ENCODE peak calls at places on chromosomes 4 and X, in six cellular contexts. I is ovary, L is HAP-1, G is neuronal stem cell, R is thyroid gland, C is fibroblast of lung. U is an unnamed sample. For H3K4me1, the result is how much of the 10 kb centered on the place peaks cover.

GRCh38 chr4:16721618-16722291 is 176.7 kb downstream of the LDB2 start:
- DNase-seq in I (no peak), L (no peak), G (no peak), R (no peak), C (peak), U (peak)

GRCh38 chr4:76572224-76572623 is 137.2 kb downstream of the SHROOM3 start:
- DNase-seq in I (no peak), L (no peak), G (no peak), R (no peak), C (no peak), U (no peak)

GRCh38 chr4:38131371-38132139 is 171.4 kb downstream of the PTTG2 start:
- DNase-seq in I (no peak), L (no peak), G (peak), R (no peak), C (peak), U (peak)

GRCh38 chrX:100381613-100382012 is 28.5 kb downstream of the PCDH19 start:
- DNase-seq in I (no peak), L (no peak), G (no peak), R (no peak), C (no peak), U (no peak)

GRCh38 chrX:23341452-23341851 is 6.8 kb downstream of the PTCHD1 start:
- DNase-seq in I (no peak), L (no peak), G (no peak), R (peak), C (peak), U (no peak)

GRCh38 chr4:185358514-185359433 is 37.0 kb downstream of the LRP2BP start:
- DNase-seq in I (no peak), L (no peak), G (peak), R (no peak), C (peak), U (no peak)

GRCh38 chrX:150094375-150094774 is 156.1 kb upstream of the EOLA2 start:
- DNase-seq in I (no peak), L (no peak), G (no peak), R (no peak), C (no peak), U (no peak)

GRCh38 chrX:154051210-154051810 is 31.6 kb upstream of the IRAK1 start:
- DNase-seq in I (peak), L (peak), G (peak), R (peak), C (peak), U (peak)

GRCh38 chr4:37652747-37653527 is 33.2 kb downstream of the RELL1 start:
- DNase-seq in I (no peak), L (no peak), G (no peak), R (no peak), C (no peak), U (no peak)

GRCh38 chr4:145827885-145828284 is 110.7 kb downstream of the ZNF827 start:
- DNase-seq in I (no peak), L (no peak), G (no peak), R (peak), C (no peak), U (no peak)

GRCh38 chr4:54390670-54391069 is 161.6 kb downstream of the PDGFRA start:
- DNase-seq in I (no peak), L (no peak), G (no peak), R (no peak), C (no peak), U (no peak)

GRCh38 chrX:94178145-94178790 is 504.3 kb downstream of the FAM133A start:
- DNase-seq in I (no peak), L (no peak), G (no peak), R (no peak), C (peak), U (no peak)

GRCh38 chr4:3297066-3297859 is 4.4 kb downstream of the RGS12 start:
- DNase-seq in I (no peak), L (no peak), G (no peak), R (no peak), C (no peak), U (no peak)

GRCh38 chr4:56466910-56467283 is 520 bp upstream of the SRP72 start:
- DNase-seq in I (no peak), L (no peak), G (no peak), R (no peak), C (no peak), U (no peak)

GRCh38 chr4:8675383-8675782 is 82.8 kb downstream of the CPZ start:
- DNase-seq in I (no peak), L (peak), G (peak), R (peak), C (no peak), U (no peak)

GRCh38 chr4:110211007-110211769 is 12.8 kb upstream of the ELOVL6 start:
- DNase-seq in I (no peak), L (peak), G (no peak), R (peak), C (peak), U (peak)

GRCh38 chr4:184196730-184197355 is 20.8 kb downstream of the ENPP6 start:
- DNase-seq in I (no peak), L (peak), G (no peak), R (no peak), C (peak), U (no peak)

GRCh38 chr4:26015133-26015651 is 101.2 kb downstream of the SMIM20 start:
- DNase-seq in I (no peak), L (no peak), G (no peak), R (peak), C (peak), U (peak)

GRCh38 chrX:133418588-133418987 is 3.3 kb upstream of the GPC4 start:
- DNase-seq in I (no peak), L (no peak), G (no peak), R (no peak), C (no peak), U (no peak)

GRCh38 chr4:76718806-76719205 is 179.1 kb downstream of the SOWAHB start:
- DNase-seq in I (no peak), L (no peak), G (no peak), R (no peak), C (no peak), U (no peak)

DNA sequence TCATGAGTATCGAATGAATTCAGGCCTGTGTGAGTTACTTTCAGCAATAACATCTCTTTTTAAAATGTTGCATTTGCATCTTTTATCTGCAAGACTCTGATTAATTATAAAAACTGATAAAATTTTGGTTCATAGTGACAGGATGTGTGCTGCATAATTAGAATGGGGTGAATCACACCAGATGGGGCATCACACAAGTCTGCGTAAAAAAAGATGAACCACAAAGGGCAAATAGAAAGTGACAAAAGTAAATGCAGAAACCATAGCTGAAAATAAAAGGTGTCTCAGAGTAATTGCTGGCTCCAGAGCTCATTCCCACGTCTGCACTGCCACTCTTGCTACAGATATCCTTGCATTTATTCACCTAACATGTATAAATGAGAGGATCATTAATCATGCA is 131.1 kb downstream of the HS3ST1 start:
- DNase-seq in I (no peak), L (no peak), G (no peak), R (no peak), C (peak), U (no peak)
- H3K4me1 ChIP-seq in I (under half), L (under half), G (under half), R (under half), C (under half), U (under half)

GRCh38 chr4:173170210-173170778 is 1.7 kb downstream of the GALNT7 start:
- DNase-seq in I (no peak), L (no peak), G (no peak), R (no peak), C (peak), U (no peak)
- H3K4me1 ChIP-seq in I (under half), L (under half), G (under half), R (under half), C (under half), U (under half)

DNA sequence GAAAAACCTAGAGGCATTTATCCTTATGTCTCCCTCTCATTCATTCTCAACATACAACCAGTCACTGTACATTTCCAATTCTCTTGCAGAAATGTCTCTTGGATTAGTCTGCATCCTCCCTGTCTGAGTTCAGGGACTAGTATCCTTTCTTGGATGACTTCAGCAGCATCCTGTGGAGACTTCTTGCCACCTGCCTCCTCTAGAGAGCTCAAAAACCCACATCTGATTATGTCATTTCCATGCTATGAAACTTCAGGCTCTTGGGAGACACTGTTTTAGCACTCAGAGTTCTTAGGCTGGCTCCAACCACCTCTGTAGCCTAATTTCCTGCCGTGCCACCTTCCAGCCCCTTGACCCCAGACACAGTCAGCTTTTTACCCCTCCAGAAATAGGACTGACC is 515.1 kb upstream of the DIPK2B start:
- DNase-seq in I (no peak), L (no peak), G (no peak), R (peak), C (peak), U (no peak)
- H3K4me1 ChIP-seq in I (under half), L (under half), G (under half), R (under half), C (under half), U (under half)

GRCh38 chr4:169238445-169238844 is 32.3 kb downstream of the SH3RF1 start:
- DNase-seq in I (no peak), L (no peak), G (no peak), R (peak), C (peak), U (no peak)

GRCh38 chr4:169231647-169232262 is 39.0 kb downstream of the SH3RF1 start:
- DNase-seq in I (no peak), L (no peak), G (no peak), R (no peak), C (peak), U (no peak)

GRCh38 chr4:169229571-169230028 is 41.2 kb downstream of the SH3RF1 start:
- DNase-seq in I (no peak), L (no peak), G (no peak), R (no peak), C (peak), U (no peak)

GRCh38 chr4:169236901-169237626 is 33.7 kb downstream of the SH3RF1 start:
- DNase-seq in I (no peak), L (no peak), G (no peak), R (peak), C (no peak), U (peak)

DNA sequence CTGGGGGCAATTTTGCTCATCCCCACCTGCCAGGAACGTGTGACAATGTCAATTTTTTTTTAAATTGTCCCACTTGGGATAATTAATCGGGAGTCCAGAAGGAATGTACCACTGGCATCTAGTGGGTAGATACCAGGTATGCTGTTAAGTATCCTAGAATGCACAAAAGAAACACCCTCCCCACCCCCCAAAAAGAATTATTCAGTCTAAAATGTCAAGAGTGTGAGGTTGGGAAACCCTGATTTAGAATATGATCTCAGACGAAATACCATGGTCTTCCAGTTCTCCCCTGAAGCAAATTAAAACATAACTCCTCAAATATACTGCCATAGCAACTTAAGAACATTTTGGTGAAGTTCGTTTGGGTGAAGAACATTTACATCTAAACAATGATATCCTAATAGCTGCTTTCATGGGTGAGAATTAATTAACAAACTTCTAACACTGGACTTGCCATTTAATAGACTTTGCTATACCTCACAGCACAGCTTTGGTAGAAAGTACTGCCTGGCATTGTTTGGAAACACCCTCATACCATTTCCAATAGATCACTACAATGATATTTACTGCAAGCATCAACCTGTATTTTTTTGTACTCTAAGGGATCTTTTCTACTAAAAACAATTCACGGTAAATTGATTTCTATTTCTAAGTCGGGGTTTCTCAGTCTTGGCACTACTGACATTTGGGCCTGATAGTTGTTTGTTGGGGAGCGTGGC is 36.5 kb downstream of the SH3RF1 start:
- DNase-seq in I (no peak), L (no peak), G (no peak), R (no peak), C (peak), U (no peak)
- H3K4me1 ChIP-seq in I (under half), L (under half), G (under half), R (under half), C (under half), U (under half)

U was measured in body of pancreas.